ENCODE peak calls at places on chromosomes 6 and 20, in eight cellular contexts. M is RWPE2; V is Caco-2; D is left ventricle myocardium inferior; T is CD8-positive, alpha-beta T cell; K is gastrocnemius medialis; L is uterus; S is GM23338. X is an unnamed sample.
A peak's percentile ranks its signal among the peaks of the same experiment; 100 is the strongest.

GRCh38 chr20:41004561-41005360 is 23.9 kb upstream of the TOP1 start:
- DNase-seq in L (no peak), S (no peak), D (no peak), M (peak; percentile 77), V (no peak), K (peak; percentile 74), T (no peak), X (no peak)

GRCh38 chr6:36290668-36291620 is 21.1 kb downstream of the PNPLA1 start:
- DNase-seq in K (no peak), L (no peak), V (peak; percentile 51), D (no peak), M (no peak), S (no peak), T (no peak), X (no peak)

GRCh38 chr6:160198577-160199211 is 59.9 kb downstream of the SLC22A2 start:
- DNase-seq in D (no peak), T (no peak), S (no peak), L (no peak), V (no peak), M (no peak), K (no peak), X (no peak)

GRCh38 chr6:71294121-71294523 is 5.5 kb downstream of the OGFRL1 start:
- DNase-seq in V (no peak), T (no peak), L (no peak), D (no peak), K (no peak), S (no peak), M (no peak), X (peak; percentile 20)

GRCh38 chr6:75458895-75459294 is 34.7 kb downstream of the FILIP1 start:
- DNase-seq in D (no peak), S (no peak), K (no peak), T (no peak), M (no peak), L (no peak), V (no peak), X (peak; percentile 38)

GRCh38 chr6:27706431-27706830 is 205.8 kb downstream of the OR2B2 start:
- DNase-seq in S (no peak), L (no peak), T (no peak), M (no peak), V (no peak), D (no peak), K (no peak), X (no peak)

GRCh38 chr20:37415118-37416085 is 69.5 kb downstream of the SRC start:
- DNase-seq in T (no peak), K (no peak), S (no peak), V (no peak), L (no peak), M (peak; percentile 86), D (no peak), X (no peak)

GRCh38 chr6:103122766-103123601 is 1729.5 kb downstream of the GRIK2 start:
- DNase-seq in V (peak; percentile 78), M (peak; percentile 47), K (no peak), S (peak; percentile 91), D (no peak), T (no peak), L (no peak), X (no peak)

GRCh38 chr6:87828044-87828443 is 126.0 kb upstream of the AKIRIN2 start:
- DNase-seq in M (no peak), T (no peak), K (no peak), D (no peak), L (no peak), V (no peak), S (no peak), X (no peak)

GRCh38 chr20:62183426-62184142 is 756 bp downstream of the MTG2 start:
- DNase-seq in T (no peak), L (no peak), S (peak; percentile 30), K (no peak), V (no peak), M (peak; percentile 51), D (no peak), X (no peak)

GRCh38 chr6:100806280-100806679 is 74.8 kb downstream of the ASCC3 start:
- DNase-seq in S (no peak), L (no peak), M (no peak), V (no peak), K (no peak), D (no peak), T (no peak), X (no peak)

GRCh38 chr6:72720464-72720863 is 98.6 kb downstream of the KCNQ5 start:
- DNase-seq in L (no peak), M (no peak), V (no peak), S (no peak), D (no peak), T (no peak), K (no peak), X (no peak)

DNA sequence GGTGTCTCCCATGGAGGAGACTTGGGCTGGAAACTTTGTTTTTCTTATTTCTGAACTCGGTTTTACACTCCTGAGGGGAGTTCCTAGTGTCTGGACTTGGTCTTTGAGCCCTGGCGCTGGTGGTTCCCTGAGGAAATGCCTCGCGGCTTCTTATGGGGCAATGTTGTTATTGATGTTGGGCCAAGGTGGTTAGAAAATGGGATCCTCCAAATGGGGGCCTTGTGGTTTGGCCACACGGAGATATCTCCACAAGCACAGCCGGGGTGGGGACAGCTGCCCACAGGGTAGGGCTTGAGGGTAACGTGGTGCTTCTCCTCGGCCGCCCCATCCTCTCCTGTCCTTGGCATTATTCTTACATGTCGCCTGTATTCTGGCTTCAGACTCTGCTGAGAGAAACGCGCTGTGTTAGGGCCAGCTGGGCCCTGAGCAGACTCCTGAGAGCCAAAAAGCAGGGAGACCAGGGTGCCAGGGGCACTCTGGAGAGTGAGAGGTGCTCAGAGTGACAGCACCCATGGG is 137.0 kb downstream of the FOXO3 start:
- DNase-seq in M (no peak), T (no peak), D (no peak), K (peak; percentile 50), S (no peak), L (no peak), V (no peak), X (peak; percentile 83)
- H3K4me1 ChIP-seq in M (peaks cover 4% of the 10 kb centered on the region), T (no peaks in the 10 kb centered on the region), D (peaks cover 47% of the 10 kb centered on the region), K (peaks cover 19% of the 10 kb centered on the region), S (no peaks in the 10 kb centered on the region), L (no peaks in the 10 kb centered on the region), V (no peaks in the 10 kb centered on the region), X (no peaks in the 10 kb centered on the region)

GRCh38 chr20:47347661-47348462 is 8.6 kb downstream of the ZMYND8 start:
- DNase-seq in K (no peak), D (no peak), L (no peak), T (no peak), M (no peak), S (no peak), V (no peak), X (no peak)

GRCh38 chr20:47350691-47351545 is 5.6 kb downstream of the ZMYND8 start:
- DNase-seq in K (no peak), V (no peak), L (no peak), T (no peak), D (no peak), S (no peak), M (no peak), X (no peak)

GRCh38 chr20:47350181-47350550 is 6.3 kb downstream of the ZMYND8 start:
- DNase-seq in L (no peak), S (no peak), M (no peak), D (no peak), T (no peak), K (no peak), V (no peak), X (no peak)

GRCh38 chr20:47349365-47350180 is 6.9 kb downstream of the ZMYND8 start:
- DNase-seq in T (no peak), L (no peak), S (peak; percentile 67), M (no peak), D (no peak), V (no peak), K (no peak), X (no peak)

GRCh38 chr20:47348539-47349142 is 7.9 kb downstream of the ZMYND8 start:
- DNase-seq in T (no peak), K (no peak), S (no peak), D (no peak), L (no peak), M (no peak), V (no peak), X (no peak)
- H3K4me1 ChIP-seq in T (peaks cover 79% of the 10 kb centered on the region), K (peaks cover 68% of the 10 kb centered on the region), S (peaks cover 78% of the 10 kb centered on the region), D (peaks cover 79% of the 10 kb centered on the region), L (peaks cover 8% of the 10 kb centered on the region), M (peaks cover 57% of the 10 kb centered on the region), V (peaks cover 53% of the 10 kb centered on the region), X (peaks cover under 1% of the 10 kb centered on the region)

GRCh38 chr20:57317316-57317788 is 12.3 kb upstream of the SPO11 start:
- DNase-seq in T (no peak), M (no peak), V (no peak), S (no peak), L (no peak), D (no peak), K (no peak), X (no peak)
- H3K4me1 ChIP-seq in T (no peaks in the 10 kb centered on the region), M (no peaks in the 10 kb centered on the region), V (peaks cover 35% of the 10 kb centered on the region), S (peaks cover under 1% of the 10 kb centered on the region), L (no peaks in the 10 kb centered on the region), D (no peaks in the 10 kb centered on the region), K (no peaks in the 10 kb centered on the region), X (no peaks in the 10 kb centered on the region)

GRCh38 chr20:50226093-50226974 is 35.7 kb downstream of the CEBPB start:
- DNase-seq in V (no peak), K (peak; percentile 47), M (no peak), L (peak; percentile 74), S (no peak), T (no peak), D (no peak), X (peak; percentile 89)

GRCh38 chr20:50223321-50223995 is 32.8 kb downstream of the CEBPB start:
- DNase-seq in S (no peak), T (no peak), V (no peak), K (no peak), D (no peak), M (no peak), L (no peak), X (no peak)

GRCh38 chr20:50224052-50224451 is 33.4 kb downstream of the CEBPB start:
- DNase-seq in V (no peak), S (no peak), M (no peak), D (no peak), K (no peak), L (no peak), T (no peak), X (no peak)

GRCh38 chr20:50222568-50223320 is 32.1 kb downstream of the CEBPB start:
- DNase-seq in S (no peak), L (no peak), D (no peak), V (no peak), K (no peak), M (no peak), T (no peak), X (no peak)

DNA sequence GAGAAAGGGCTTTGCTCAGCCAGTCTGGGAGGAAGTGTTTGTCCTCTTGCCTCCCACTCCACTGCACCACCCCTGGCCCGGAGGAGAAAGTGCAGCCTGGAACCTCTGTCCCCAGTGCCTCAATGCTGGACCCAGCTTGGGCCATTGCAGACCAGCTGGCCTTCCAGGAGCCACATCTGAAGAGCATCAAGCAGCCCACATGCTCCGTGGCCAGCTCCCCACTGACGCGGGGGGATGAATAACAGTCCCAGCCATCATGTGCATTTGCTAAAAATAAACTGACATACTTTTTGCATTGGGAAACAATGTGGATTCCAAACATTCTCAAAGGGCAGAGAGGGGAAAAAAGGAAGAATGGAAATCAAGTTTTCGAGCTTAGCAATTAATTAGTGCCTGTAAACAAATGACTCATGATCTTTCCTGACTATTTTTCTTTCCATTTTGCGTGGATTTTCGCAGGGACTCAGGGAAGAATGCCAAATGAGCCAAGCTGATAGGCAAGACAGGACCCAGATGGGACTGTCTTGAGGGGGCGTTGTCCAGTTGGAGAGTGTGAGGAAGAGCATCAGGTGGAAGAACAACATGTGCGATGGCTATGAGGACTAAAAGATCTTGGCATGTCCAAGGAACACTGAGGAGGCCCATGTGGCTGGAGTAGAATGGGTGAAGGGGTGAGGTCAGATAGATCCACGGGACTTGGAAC is 34.1 kb downstream of the CEBPB start:
- DNase-seq in S (peak; percentile 47), D (peak; percentile 61), L (peak; percentile 86), K (peak; percentile 88), M (no peak), V (no peak), T (no peak), X (peak; percentile 95)
- H3K4me1 ChIP-seq in S (no peaks in the 10 kb centered on the region), D (peaks cover 19% of the 10 kb centered on the region), L (peaks cover 12% of the 10 kb centered on the region), K (peaks cover 14% of the 10 kb centered on the region), M (peaks cover 13% of the 10 kb centered on the region), V (peaks cover 12% of the 10 kb centered on the region), T (no peaks in the 10 kb centered on the region), X (peaks cover 42% of the 10 kb centered on the region)